ENCODE peak calls at places on chromosomes 3 and 15, in ten cellular contexts. U is PC-3, W is cardiac muscle cell, T is adrenal gland, G is tibial nerve, Z is hepatocyte, V is left ventricle myocardium inferior, S is neural progenitor cell, X is mesendoderm, L is colonic mucosa. R is an unnamed sample. For H3K27me3 and H3K4me1, the result is how much of the 10 kb centered on the place peaks cover.

GRCh38 chr3:60917136-60917535 is 334.1 kb downstream of the FHIT start:
- DNase-seq in G (peak), Z (no peak), W (no peak), S (no peak), T (no peak), U (no peak), L (no peak), X (no peak), V (peak), R (no peak)

GRCh38 chr15:41286665-41287333 is 45.6 kb downstream of the OIP5 start:
- DNase-seq in X (no peak), L (no peak), S (no peak), G (no peak), T (no peak), W (peak), U (peak), Z (no peak), V (no peak), R (no peak)

GRCh38 chr15:59153466-59153865 is 48.5 kb downstream of the CCNB2 start:
- DNase-seq in U (no peak), S (no peak), G (no peak), V (no peak), X (no peak), Z (no peak), T (no peak), L (no peak), W (no peak), R (no peak)

GRCh38 chr3:57919987-57920386 is 88.2 kb upstream of the FLNB start:
- DNase-seq in G (no peak), U (peak), V (no peak), T (no peak), W (peak), S (no peak), Z (no peak), X (no peak), L (no peak), R (no peak)

GRCh38 chr3:38696034-38696433 is 46.5 kb upstream of the SCN5A start:
- DNase-seq in X (no peak), T (no peak), Z (no peak), W (no peak), S (no peak), V (no peak), L (no peak), G (no peak), U (no peak), R (no peak)

GRCh38 chr15:73051402-73051810 is 857 bp upstream of the NEO1 start:
- DNase-seq in T (no peak), U (peak), L (peak), V (peak), X (no peak), Z (no peak), S (no peak), W (no peak), G (peak), R (peak)

GRCh38 chr15:96462768-96463167 is 132.3 kb downstream of the NR2F2 start:
- DNase-seq in T (no peak), S (no peak), Z (no peak), W (peak), L (no peak), V (no peak), X (no peak), U (peak), G (no peak), R (no peak)

GRCh38 chr3:129686941-129687340 is 80.5 kb upstream of the PLXND1 start:
- DNase-seq in W (no peak), X (peak), L (no peak), V (no peak), S (no peak), Z (peak), T (no peak), U (peak), G (no peak), R (no peak)

GRCh38 chr15:63156086-63156707 is 1.1 kb downstream of the RPS27L start:
- DNase-seq in Z (no peak), U (peak), G (no peak), W (no peak), T (no peak), V (no peak), S (peak), L (no peak), X (no peak), R (no peak)

GRCh38 chr3:46393554-46394434 is 13.1 kb downstream of the CCR5AS start:
- DNase-seq in U (no peak), L (no peak), W (peak), X (peak), V (no peak), T (no peak), G (no peak), S (no peak), Z (no peak), R (no peak)

GRCh38 chr3:14430706-14431470 is 28.5 kb downstream of the SLC6A6 start:
- DNase-seq in V (no peak), L (no peak), G (no peak), Z (no peak), W (no peak), X (no peak), S (no peak), T (no peak), U (no peak), R (no peak)

GRCh38 chr3:14431556-14431927 is 29.1 kb downstream of the SLC6A6 start:
- DNase-seq in L (no peak), G (no peak), V (no peak), T (no peak), X (peak), Z (no peak), S (no peak), U (no peak), W (no peak), R (no peak)

GRCh38 chr3:14429689-14430452 is 27.5 kb downstream of the SLC6A6 start:
- DNase-seq in W (no peak), S (no peak), T (no peak), V (no peak), L (no peak), U (no peak), G (no peak), X (no peak), Z (no peak), R (no peak)

GRCh38 chr3:14428087-14429067 is 26.0 kb downstream of the SLC6A6 start:
- DNase-seq in T (peak), L (no peak), X (no peak), G (no peak), V (no peak), Z (no peak), W (no peak), U (no peak), S (no peak), R (no peak)

GRCh38 chr3:14429237-14429636 is 26.8 kb downstream of the SLC6A6 start:
- DNase-seq in L (no peak), Z (peak), X (no peak), G (no peak), V (no peak), W (no peak), S (no peak), U (no peak), T (peak), R (no peak)
- H3K27ac ChIP-seq in L (no peak), Z (peak), X (no peak), G (no peak), V (no peak), W (no peak), S (no peak), U (no peak), T (peak), R (peak)

GRCh38 chr3:169195672-169196071 is 467.8 kb downstream of the MECOM start:
- DNase-seq in L (no peak), Z (no peak), T (no peak), G (no peak), U (no peak), S (no peak), W (no peak), V (no peak), X (no peak), R (no peak)

GRCh38 chr3:169196789-169197188 is 466.7 kb downstream of the MECOM start:
- DNase-seq in G (no peak), U (no peak), Z (no peak), V (no peak), L (no peak), T (no peak), S (no peak), W (no peak), X (no peak), R (no peak)

GRCh38 chr3:169189486-169189885 is 474.0 kb downstream of the MECOM start:
- DNase-seq in G (no peak), T (no peak), L (no peak), U (peak), S (no peak), W (no peak), X (no peak), V (no peak), Z (no peak), R (no peak)

DNA sequence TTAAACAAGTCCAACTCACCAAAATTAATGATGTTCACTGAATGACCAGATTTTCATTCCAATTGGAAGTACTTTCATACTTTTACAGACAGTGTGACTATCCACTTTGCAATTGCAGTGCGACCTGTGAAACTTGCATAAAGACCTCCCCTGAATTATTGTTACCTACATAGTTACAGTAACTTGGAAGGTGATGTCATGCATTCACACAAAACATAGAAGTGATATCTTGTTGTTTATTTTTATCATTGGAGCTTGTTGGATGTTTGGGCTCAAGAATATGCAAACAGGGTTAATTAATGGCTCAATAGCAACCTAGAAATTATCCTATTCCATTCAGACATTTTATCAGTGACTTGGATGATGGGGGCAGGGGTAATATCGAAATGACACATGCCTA is 470.9 kb downstream of the MECOM start:
- DNase-seq in U (no peak), L (no peak), X (no peak), S (no peak), Z (no peak), G (no peak), T (no peak), W (no peak), V (no peak), R (no peak)
- H3K27me3 ChIP-seq in U (under half), L (under half), X (under half), S (under half), Z (under half), G (under half), T (under half), W (under half), V (under half), R (under half)

DNA sequence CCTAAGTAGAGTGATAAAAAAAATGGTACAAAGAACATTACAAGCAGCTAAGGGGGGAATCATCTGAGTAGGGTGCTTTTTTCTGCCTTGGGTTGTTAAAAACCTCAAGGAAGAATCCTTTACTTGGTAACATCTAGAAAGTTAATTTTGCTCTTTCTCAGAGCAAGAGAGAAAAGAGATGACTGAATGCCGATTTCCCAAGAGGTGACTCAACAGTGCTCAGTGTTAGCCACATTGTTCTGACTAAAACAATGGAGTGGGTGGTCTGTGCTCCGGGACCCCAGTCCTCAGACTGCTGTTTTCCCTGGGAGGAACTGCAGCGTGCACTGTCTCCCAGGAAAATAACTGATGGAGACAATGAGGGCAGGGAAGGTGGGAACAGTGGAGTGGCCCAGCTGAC is 41.1 kb upstream of the RASGRP1 start:
- DNase-seq in G (no peak), T (no peak), X (no peak), U (no peak), W (no peak), V (no peak), S (no peak), L (no peak), Z (no peak), R (no peak)
- H3K4me1 ChIP-seq in G (under half), T (under half), X (under half), U (under half), W (under half), V (under half), S (under half), L (under half), Z (under half), R (under half)

DNA sequence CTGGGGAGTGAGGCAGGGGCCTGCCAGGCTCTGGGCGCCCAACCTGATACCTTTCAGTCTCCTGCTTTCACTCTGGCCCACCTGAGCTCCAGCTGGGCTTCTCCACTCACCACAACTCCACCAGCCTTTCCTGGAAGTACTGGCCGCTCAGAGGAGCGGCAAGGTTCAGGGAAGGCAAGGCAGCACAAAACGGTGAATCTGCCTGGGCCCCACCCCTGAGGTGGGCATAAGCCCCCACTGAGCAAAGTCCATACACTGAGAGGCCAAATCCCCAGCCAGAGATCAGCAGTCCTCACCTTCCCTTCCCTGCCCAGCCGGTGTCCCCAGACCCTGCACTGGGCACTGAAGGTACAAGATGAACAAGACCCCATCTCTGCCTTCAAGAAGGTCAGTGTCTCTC is 70.7 kb downstream of the TLE3 start:
- DNase-seq in U (no peak), V (no peak), W (no peak), S (no peak), G (no peak), L (no peak), Z (no peak), T (no peak), X (no peak), R (no peak)
- H3K27ac ChIP-seq in U (no peak), V (no peak), W (no peak), S (no peak), G (no peak), L (no peak), Z (no peak), T (no peak), X (no peak), R (no peak)

GRCh38 chr3:10988991-10989484 is 3.5 kb upstream of the SLC6A1 start:
- DNase-seq in U (no peak), X (peak), V (no peak), Z (no peak), L (no peak), W (no peak), T (no peak), G (no peak), S (no peak), R (no peak)
- H3K27me3 ChIP-seq in U (half or more), X (under half), V (under half), Z (under half), L (under half), W (under half), T (under half), G (under half), S (under half), R (under half)

GRCh38 chr3:120092444-120092843 is 1.8 kb downstream of the GSK3B start:
- DNase-seq in S (no peak), W (no peak), L (no peak), Z (no peak), V (no peak), T (no peak), U (peak), G (no peak), X (no peak), R (no peak)

GRCh38 chr3:120089089-120089488 is 5.2 kb downstream of the GSK3B start:
- DNase-seq in S (no peak), X (no peak), G (no peak), W (no peak), L (no peak), T (no peak), Z (no peak), V (no peak), U (no peak), R (no peak)

GRCh38 chr3:120093119-120093922 is 926 bp downstream of the GSK3B start:
- DNase-seq in W (peak), U (peak), T (peak), X (peak), L (peak), S (peak), G (peak), Z (peak), V (no peak), R (no peak)

GRCh38 chr3:120090422-120090821 is 3.8 kb downstream of the GSK3B start:
- DNase-seq in U (no peak), G (no peak), S (no peak), X (no peak), W (no peak), T (no peak), L (no peak), Z (no peak), V (no peak), R (no peak)

DNA sequence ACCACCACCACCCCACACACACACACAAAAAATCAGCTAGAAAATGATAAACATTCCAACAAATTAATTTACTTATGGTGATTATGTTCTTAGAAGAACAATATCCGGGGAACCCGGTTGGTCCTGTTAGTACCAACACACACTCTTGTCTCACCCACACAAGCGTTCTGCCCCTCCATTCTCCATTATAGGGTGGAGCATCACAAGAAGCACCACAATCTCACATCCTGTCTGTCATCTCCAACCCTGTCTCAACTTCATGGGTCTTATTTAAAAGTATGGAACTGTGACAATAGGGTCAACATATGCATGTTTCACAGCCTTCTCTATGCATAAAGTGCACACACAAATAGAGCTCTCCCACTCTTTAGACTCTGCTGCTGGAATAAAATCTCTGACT is 5.6 kb downstream of the GSK3B start:
- DNase-seq in G (no peak), X (no peak), U (no peak), S (no peak), Z (no peak), V (no peak), W (no peak), L (no peak), T (no peak), R (no peak)
- H3K4me1 ChIP-seq in G (under half), X (under half), U (under half), S (under half), Z (under half), V (half or more), W (under half), L (under half), T (half or more), R (under half)

R was measured in ascending aorta.